ENCODE peak calls at places on chromosomes 16 and 17, in ten cellular contexts. S is upper lobe of left lung, Q is PC-3, M is heart left ventricle, J is small intestine, K is psoas muscle, F is body of pancreas, O is upper lobe of right lung, G is IMR-90, Z is adrenal gland. R is an unnamed sample.

GRCh38 chr16:29007865-29008593 is 23.2 kb downstream of the LAT start:
- DNase-seq in Z (no peak), Q (peak; percentile 50), J (no peak), K (no peak), G (peak; percentile 90), O (no peak), F (no peak), S (no peak), M (no peak), R (no peak)

GRCh38 chr17:41444640-41445039 is 3.9 kb upstream of the KRT38 start:
- DNase-seq in J (no peak), S (no peak), G (no peak), Z (no peak), Q (no peak), M (no peak), O (no peak), K (no peak), F (no peak), R (no peak)

GRCh38 chr16:51049276-51049675 is 101.8 kb downstream of the SALL1 start:
- DNase-seq in G (no peak), M (no peak), J (no peak), Z (no peak), F (no peak), Q (no peak), K (no peak), O (no peak), S (no peak), R (no peak)

GRCh38 chr16:80006175-80006895 is 405.8 kb upstream of the MAF start:
- DNase-seq in Z (no peak), F (no peak), G (peak; percentile 35), S (no peak), M (peak; percentile 66), K (peak; percentile 20), J (no peak), Q (no peak), O (no peak), R (peak; percentile 21)

GRCh38 chr17:57422574-57423164 is 166.3 kb downstream of the MSI2 start:
- DNase-seq in S (no peak), F (no peak), G (peak; percentile 57), Q (peak; percentile 87), J (no peak), K (peak; percentile 56), O (no peak), Z (peak; percentile 79), M (no peak), R (no peak)

GRCh38 chr16:84041881-84042280 is 714 bp downstream of the SLC38A8 start:
- DNase-seq in Z (no peak), M (peak; percentile 58), G (no peak), Q (no peak), J (no peak), F (no peak), K (no peak), S (no peak), O (no peak), R (no peak)

GRCh38 chr16:4601317-4602186 is 13.1 kb downstream of the UBALD1 start:
- DNase-seq in K (no peak), F (peak; percentile 70), Z (peak; percentile 70), Q (no peak), S (no peak), M (no peak), O (no peak), G (peak; percentile 20), J (no peak), R (no peak)

GRCh38 chr16:58024673-58025350 is 742 bp upstream of the MMP15 start:
- DNase-seq in S (peak; percentile 76), K (peak; percentile 43), G (no peak), Q (no peak), F (peak; percentile 79), J (peak; percentile 98), Z (no peak), O (peak; percentile 90), M (peak; percentile 69), R (peak; percentile 94)

GRCh38 chr17:30519707-30520106 is 42.5 kb downstream of the GOSR1 start:
- DNase-seq in Q (peak; percentile 42), O (no peak), J (no peak), F (no peak), M (no peak), Z (no peak), K (no peak), S (no peak), G (peak; percentile 91), R (no peak)

GRCh38 chr17:9729034-9729650 is 62.2 kb downstream of the DHRS7C start:
- DNase-seq in M (no peak), J (peak; percentile 45), Q (peak; percentile 65), Z (no peak), G (peak; percentile 45), S (no peak), K (no peak), F (no peak), O (no peak), R (no peak)

GRCh38 chr17:81339502-81340296 is 44.6 kb upstream of the SLC38A10 start:
- DNase-seq in M (peak; percentile 70), F (peak; percentile 72), Z (peak; percentile 40), Q (peak; percentile 32), K (no peak), J (peak; percentile 70), O (peak; percentile 78), G (no peak), S (peak; percentile 53), R (peak; percentile 80)

GRCh38 chr17:14760212-14760611 is 459.3 kb downstream of the HS3ST3B1 start:
- DNase-seq in Q (no peak), O (no peak), S (no peak), G (no peak), J (no peak), Z (no peak), K (no peak), F (no peak), M (no peak), R (no peak)

GRCh38 chr17:82640046-82640445 is 8.2 kb downstream of the WDR45B start:
- DNase-seq in O (no peak), M (no peak), S (no peak), G (no peak), F (no peak), Z (no peak), Q (no peak), J (no peak), K (no peak), R (no peak)

GRCh38 chr16:4370570-4371480 is 823 bp upstream of the VASN start:
- DNase-seq in S (peak; percentile 82), K (peak; percentile 84), G (peak; percentile 93), O (no peak), Q (no peak), Z (no peak), J (no peak), M (peak; percentile 86), F (peak; percentile 50), R (peak; percentile 66)

GRCh38 chr17:52647411-52647810 is 488.9 kb upstream of the CA10 start:
- DNase-seq in J (no peak), F (no peak), K (no peak), G (no peak), S (no peak), Q (no peak), O (no peak), M (no peak), Z (no peak), R (no peak)
- H3K9me3 ChIP-seq in J (no peaks in the 10 kb centered on the region), F (no peaks in the 10 kb centered on the region), K (no peaks in the 10 kb centered on the region), G (peaks cover 4% of the 10 kb centered on the region), S (no peaks in the 10 kb centered on the region), Q (peaks cover 21% of the 10 kb centered on the region), O (no peaks in the 10 kb centered on the region), M (peaks cover 5% of the 10 kb centered on the region), Z (no peaks in the 10 kb centered on the region), R (no peaks in the 10 kb centered on the region)

DNA sequence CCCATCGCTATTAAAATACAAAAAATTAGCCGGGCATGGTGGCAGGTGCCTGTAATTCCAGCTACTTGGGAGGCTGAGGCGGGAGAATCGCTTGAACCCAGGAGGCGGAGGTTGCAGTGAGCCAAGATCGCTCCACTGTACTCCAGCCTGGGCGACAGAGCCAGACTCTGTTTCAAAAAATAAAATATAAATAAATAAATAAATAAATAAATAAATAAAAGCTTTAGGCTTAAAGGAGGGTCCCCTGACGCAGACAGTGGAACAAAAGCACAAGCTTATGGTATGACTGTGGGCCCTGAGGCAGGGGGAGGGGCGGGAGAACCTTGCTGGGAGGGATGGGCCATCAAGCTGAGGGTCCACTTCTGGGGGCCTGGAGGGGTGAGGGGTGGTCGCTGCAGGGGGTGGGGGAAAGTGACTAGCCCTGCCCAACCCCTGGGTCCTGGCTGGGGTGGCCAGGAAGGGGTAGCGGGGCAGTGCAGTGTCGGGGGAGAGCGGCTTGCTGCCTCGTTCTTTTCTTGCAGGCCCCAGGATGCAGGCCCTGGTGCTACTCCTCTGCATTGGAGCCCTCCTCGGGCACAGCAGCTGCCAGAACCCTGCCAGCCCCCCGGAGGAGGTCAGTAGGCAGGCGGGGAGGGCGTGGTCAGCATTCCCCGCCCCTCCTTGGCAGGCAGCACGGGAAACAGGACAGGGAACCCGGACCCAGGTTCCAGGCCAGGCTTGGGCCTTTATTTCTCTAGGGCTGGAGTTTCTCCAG is 4.7 kb downstream of the SERPINF1 start:
- DNase-seq in G (no peak), K (no peak), Q (no peak), M (no peak), S (no peak), F (no peak), O (no peak), J (no peak), Z (no peak), R (no peak)
- H3K4me1 ChIP-seq in G (peaks cover 21% of the 10 kb centered on the region), K (peaks cover 52% of the 10 kb centered on the region), Q (no peaks in the 10 kb centered on the region), M (peaks cover 11% of the 10 kb centered on the region), S (peaks cover 38% of the 10 kb centered on the region), F (peaks cover 26% of the 10 kb centered on the region), O (peaks cover 31% of the 10 kb centered on the region), J (peaks cover 6% of the 10 kb centered on the region), Z (no peaks in the 10 kb centered on the region), R (peaks cover 7% of the 10 kb centered on the region)

GRCh38 chr16:8952281-8952751 is 11.4 kb downstream of the USP7 start:
- DNase-seq in M (no peak), F (no peak), O (no peak), G (no peak), K (no peak), Q (no peak), J (peak; percentile 80), S (no peak), Z (no peak), R (no peak)

GRCh38 chr16:8949536-8950418 is 13.9 kb downstream of the USP7 start:
- DNase-seq in Q (no peak), Z (no peak), K (no peak), S (no peak), F (no peak), M (no peak), O (no peak), J (no peak), G (no peak), R (no peak)

GRCh38 chr16:8948831-8949230 is 14.9 kb downstream of the USP7 start:
- DNase-seq in F (no peak), Q (no peak), Z (no peak), O (no peak), M (no peak), S (no peak), J (no peak), K (no peak), G (no peak), R (no peak)

GRCh38 chr16:8951447-8952280 is 12.0 kb downstream of the USP7 start:
- DNase-seq in G (no peak), M (no peak), J (no peak), Q (peak; percentile 19), Z (no peak), S (no peak), F (no peak), O (no peak), K (no peak), R (no peak)

GRCh38 chr16:8950580-8951077 is 13.1 kb downstream of the USP7 start:
- DNase-seq in G (peak; percentile 73), K (no peak), O (no peak), F (no peak), J (no peak), S (no peak), Q (no peak), M (no peak), Z (no peak), R (no peak)
- H3K9me3 ChIP-seq in G (no peaks in the 10 kb centered on the region), K (no peaks in the 10 kb centered on the region), O (no peaks in the 10 kb centered on the region), F (no peaks in the 10 kb centered on the region), J (no peaks in the 10 kb centered on the region), S (no peaks in the 10 kb centered on the region), Q (no peaks in the 10 kb centered on the region), M (no peaks in the 10 kb centered on the region), Z (no peaks in the 10 kb centered on the region), R (no peaks in the 10 kb centered on the region)

GRCh38 chr17:54807331-54807730 is 93.3 kb upstream of the TOM1L1 start:
- DNase-seq in K (no peak), Q (no peak), M (no peak), G (no peak), J (no peak), Z (no peak), O (no peak), F (no peak), S (no peak), R (no peak)
- H3K4me1 ChIP-seq in K (no peaks in the 10 kb centered on the region), Q (no peaks in the 10 kb centered on the region), M (no peaks in the 10 kb centered on the region), G (no peaks in the 10 kb centered on the region), J (no peaks in the 10 kb centered on the region), Z (no peaks in the 10 kb centered on the region), O (no peaks in the 10 kb centered on the region), F (no peaks in the 10 kb centered on the region), S (no peaks in the 10 kb centered on the region), R (no peaks in the 10 kb centered on the region)